ENCODE peak calls at places on chromosomes 11 and 22, in eight cellular contexts. One of them, this sample, is unnamed.

GRCh38 chr11:133833101-133833898 is 12.0 kb downstream of the SPATA19 start:
- DNase-seq in upper lobe of right lung: no peak
- DNase-seq in pancreas: no peak
- DNase-seq in SK-N-SH: peak; percentile 35
- DNase-seq in IMR-90: no peak
- DNase-seq in CD4-positive, CD25-positive, alpha-beta regulatory T cell: no peak
- DNase-seq in psoas muscle: no peak
- DNase-seq in neural progenitor cell: no peak
- DNase-seq in this sample: no peak

GRCh38 chr11:10728779-10729472 is 22.1 kb upstream of the CTR9 start:
- DNase-seq in upper lobe of right lung: no peak
- DNase-seq in pancreas: no peak
- DNase-seq in SK-N-SH: peak; percentile 81
- DNase-seq in IMR-90: peak; percentile 35
- DNase-seq in CD4-positive, CD25-positive, alpha-beta regulatory T cell: no peak
- DNase-seq in psoas muscle: no peak
- DNase-seq in neural progenitor cell: peak; percentile 82
- DNase-seq in this sample: no peak

GRCh38 chr11:112812719-112813118 is 148.5 kb upstream of the NCAM1 start:
- DNase-seq in upper lobe of right lung: no peak
- DNase-seq in pancreas: no peak
- DNase-seq in SK-N-SH: no peak
- DNase-seq in IMR-90: no peak
- DNase-seq in CD4-positive, CD25-positive, alpha-beta regulatory T cell: no peak
- DNase-seq in psoas muscle: no peak
- DNase-seq in neural progenitor cell: no peak
- DNase-seq in this sample: no peak

GRCh38 chr22:36891646-36892045 is 21.8 kb upstream of the CSF2RB start:
- DNase-seq in upper lobe of right lung: no peak
- DNase-seq in pancreas: no peak
- DNase-seq in SK-N-SH: no peak
- DNase-seq in IMR-90: no peak
- DNase-seq in CD4-positive, CD25-positive, alpha-beta regulatory T cell: no peak
- DNase-seq in psoas muscle: no peak
- DNase-seq in neural progenitor cell: no peak
- DNase-seq in this sample: no peak

GRCh38 chr11:117381988-117382387 is 54.3 kb downstream of the CEP164 start:
- DNase-seq in upper lobe of right lung: no peak
- DNase-seq in pancreas: no peak
- DNase-seq in SK-N-SH: no peak
- DNase-seq in IMR-90: no peak
- DNase-seq in CD4-positive, CD25-positive, alpha-beta regulatory T cell: no peak
- DNase-seq in psoas muscle: no peak
- DNase-seq in neural progenitor cell: no peak
- DNase-seq in this sample: no peak

GRCh38 chr11:47987310-47987709 is 7.0 kb downstream of the PTPRJ start:
- DNase-seq in upper lobe of right lung: no peak
- DNase-seq in pancreas: no peak
- DNase-seq in SK-N-SH: no peak
- DNase-seq in IMR-90: no peak
- DNase-seq in CD4-positive, CD25-positive, alpha-beta regulatory T cell: no peak
- DNase-seq in psoas muscle: no peak
- DNase-seq in neural progenitor cell: no peak
- DNase-seq in this sample: no peak

GRCh38 chr22:37109242-37109917 is at the start of gene TMPRSS6:
- DNase-seq in upper lobe of right lung: no peak
- DNase-seq in pancreas: no peak
- DNase-seq in SK-N-SH: no peak
- DNase-seq in IMR-90: no peak
- DNase-seq in CD4-positive, CD25-positive, alpha-beta regulatory T cell: no peak
- DNase-seq in psoas muscle: no peak
- DNase-seq in neural progenitor cell: no peak
- DNase-seq in this sample: no peak

GRCh38 chr22:11066458-11067285 is 4461.3 kb upstream of the OR11H1 start:
- DNase-seq in upper lobe of right lung: peak; percentile 72
- DNase-seq in pancreas: no peak
- DNase-seq in SK-N-SH: peak; percentile 29
- DNase-seq in IMR-90: no peak
- DNase-seq in CD4-positive, CD25-positive, alpha-beta regulatory T cell: no peak
- DNase-seq in psoas muscle: no peak
- DNase-seq in neural progenitor cell: no peak
- DNase-seq in this sample: peak; percentile 57

GRCh38 chr11:61966673-61967176 is 709 bp downstream of the FTH1 start:
- DNase-seq in upper lobe of right lung: peak; percentile 70
- DNase-seq in pancreas: peak; percentile 39
- DNase-seq in SK-N-SH: peak; percentile 45
- DNase-seq in IMR-90: no peak
- DNase-seq in CD4-positive, CD25-positive, alpha-beta regulatory T cell: no peak
- DNase-seq in psoas muscle: no peak
- DNase-seq in neural progenitor cell: peak; percentile 72
- DNase-seq in this sample: no peak

GRCh38 chr22:44486538-44486937 is 11.5 kb downstream of the RTL6 start:
- DNase-seq in upper lobe of right lung: no peak
- DNase-seq in pancreas: no peak
- DNase-seq in SK-N-SH: no peak
- DNase-seq in IMR-90: peak; percentile 27
- DNase-seq in CD4-positive, CD25-positive, alpha-beta regulatory T cell: no peak
- DNase-seq in psoas muscle: no peak
- DNase-seq in neural progenitor cell: no peak
- DNase-seq in this sample: no peak

GRCh38 chr22:46795140-46795539 is 32.7 kb downstream of the TBC1D22A start:
- DNase-seq in upper lobe of right lung: no peak
- DNase-seq in pancreas: no peak
- DNase-seq in SK-N-SH: no peak
- DNase-seq in IMR-90: no peak
- DNase-seq in CD4-positive, CD25-positive, alpha-beta regulatory T cell: no peak
- DNase-seq in psoas muscle: no peak
- DNase-seq in neural progenitor cell: no peak
- DNase-seq in this sample: no peak

GRCh38 chr11:69040581-69041260 is 8.0 kb upstream of the TPCN2 start:
- DNase-seq in upper lobe of right lung: no peak
- DNase-seq in pancreas: no peak
- DNase-seq in SK-N-SH: no peak
- DNase-seq in IMR-90: peak; percentile 86
- DNase-seq in CD4-positive, CD25-positive, alpha-beta regulatory T cell: no peak
- DNase-seq in psoas muscle: no peak
- DNase-seq in neural progenitor cell: no peak
- DNase-seq in this sample: no peak

GRCh38 chr11:2302844-2303626 is 1.2 kb downstream of the TSPAN32 start:
- DNase-seq in upper lobe of right lung: peak; percentile 82
- DNase-seq in pancreas: peak; percentile 40
- DNase-seq in SK-N-SH: peak; percentile 74
- DNase-seq in IMR-90: no peak
- DNase-seq in CD4-positive, CD25-positive, alpha-beta regulatory T cell: no peak
- DNase-seq in psoas muscle: no peak
- DNase-seq in neural progenitor cell: no peak
- DNase-seq in this sample: peak; percentile 73

GRCh38 chr22:35376728-35377472 is 4.0 kb upstream of the HMOX1 start:
- DNase-seq in upper lobe of right lung: peak; percentile 93
- DNase-seq in pancreas: peak; percentile 94
- DNase-seq in SK-N-SH: no peak
- DNase-seq in IMR-90: peak; percentile 99
- DNase-seq in CD4-positive, CD25-positive, alpha-beta regulatory T cell: no peak
- DNase-seq in psoas muscle: peak; percentile 92
- DNase-seq in neural progenitor cell: peak; percentile 98
- DNase-seq in this sample: peak; percentile 95

GRCh38 chr22:24807284-24807950 is 1.4 kb downstream of the SGSM1 start:
- DNase-seq in upper lobe of right lung: no peak
- DNase-seq in pancreas: no peak
- DNase-seq in SK-N-SH: peak; percentile 63
- DNase-seq in IMR-90: no peak
- DNase-seq in CD4-positive, CD25-positive, alpha-beta regulatory T cell: no peak
- DNase-seq in psoas muscle: peak; percentile 36
- DNase-seq in neural progenitor cell: peak; percentile 38
- DNase-seq in this sample: no peak
- H3K4me3 ChIP-seq in upper lobe of right lung: no peak overlapping the region
- H3K4me3 ChIP-seq in pancreas: no peak overlapping the region
- H3K4me3 ChIP-seq in SK-N-SH: peak overlapping the region; percentile 54
- H3K4me3 ChIP-seq in IMR-90: no peak overlapping the region
- H3K4me3 ChIP-seq in CD4-positive, CD25-positive, alpha-beta regulatory T cell: no peak overlapping the region
- H3K4me3 ChIP-seq in psoas muscle: no peak overlapping the region
- H3K4me3 ChIP-seq in neural progenitor cell: no peak overlapping the region
- H3K4me3 ChIP-seq in this sample: peak overlapping the region; percentile 69

DNA sequence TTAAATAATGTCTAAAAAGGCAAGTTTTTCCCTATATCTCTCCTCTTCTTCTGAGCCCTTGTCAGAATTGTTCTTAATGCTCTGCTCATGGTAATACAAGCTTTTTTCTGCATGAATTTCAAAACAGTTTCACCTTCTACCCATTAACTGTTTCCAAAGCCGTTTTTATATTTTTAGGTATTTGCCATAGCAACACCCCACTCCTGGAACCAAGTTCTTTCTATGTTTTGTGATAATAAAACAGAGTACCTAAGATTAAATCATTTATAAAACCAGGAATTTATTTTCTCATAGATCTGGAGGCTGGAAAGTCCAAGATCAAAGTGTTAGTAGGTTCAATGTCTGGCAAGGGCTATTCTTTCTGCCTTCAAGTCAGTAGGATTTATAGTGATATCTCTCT is 497.4 kb downstream of the ETS1 start:
- DNase-seq in upper lobe of right lung: no peak
- DNase-seq in pancreas: no peak
- DNase-seq in SK-N-SH: no peak
- DNase-seq in IMR-90: no peak
- DNase-seq in CD4-positive, CD25-positive, alpha-beta regulatory T cell: no peak
- DNase-seq in psoas muscle: no peak
- DNase-seq in neural progenitor cell: no peak
- DNase-seq in this sample: no peak
- H3K9me3 ChIP-seq in upper lobe of right lung: no peaks in the 10 kb centered on the region
- H3K9me3 ChIP-seq in pancreas: no peaks in the 10 kb centered on the region
- H3K9me3 ChIP-seq in SK-N-SH: peaks cover 12% of the 10 kb centered on the region
- H3K9me3 ChIP-seq in IMR-90: no peaks in the 10 kb centered on the region
- H3K9me3 ChIP-seq in CD4-positive, CD25-positive, alpha-beta regulatory T cell: peaks cover 8% of the 10 kb centered on the region
- H3K9me3 ChIP-seq in psoas muscle: no peaks in the 10 kb centered on the region
- H3K9me3 ChIP-seq in neural progenitor cell: peaks cover 14% of the 10 kb centered on the region
- H3K9me3 ChIP-seq in this sample: peaks cover 9% of the 10 kb centered on the region

GRCh38 chr11:96197221-96197620 is 145.8 kb downstream of the MAML2 start:
- DNase-seq in upper lobe of right lung: no peak
- DNase-seq in pancreas: no peak
- DNase-seq in SK-N-SH: no peak
- DNase-seq in IMR-90: no peak
- DNase-seq in CD4-positive, CD25-positive, alpha-beta regulatory T cell: no peak
- DNase-seq in psoas muscle: no peak
- DNase-seq in neural progenitor cell: no peak
- DNase-seq in this sample: no peak
- H3K4me1 ChIP-seq in upper lobe of right lung: peaks cover 47% of the 10 kb centered on the region
- H3K4me1 ChIP-seq in pancreas: no peaks in the 10 kb centered on the region
- H3K4me1 ChIP-seq in SK-N-SH: no peaks in the 10 kb centered on the region
- H3K4me1 ChIP-seq in IMR-90: peaks cover 22% of the 10 kb centered on the region
- H3K4me1 ChIP-seq in CD4-positive, CD25-positive, alpha-beta regulatory T cell: peaks cover 21% of the 10 kb centered on the region
- H3K4me1 ChIP-seq in psoas muscle: no peaks in the 10 kb centered on the region
- H3K4me1 ChIP-seq in neural progenitor cell: peaks cover 53% of the 10 kb centered on the region
- H3K4me1 ChIP-seq in this sample: peaks cover 53% of the 10 kb centered on the region

GRCh38 chr22:25566812-25567211 is 2.3 kb downstream of the GRK3 start:
- DNase-seq in upper lobe of right lung: no peak
- DNase-seq in pancreas: no peak
- DNase-seq in SK-N-SH: no peak
- DNase-seq in IMR-90: no peak
- DNase-seq in CD4-positive, CD25-positive, alpha-beta regulatory T cell: no peak
- DNase-seq in psoas muscle: no peak
- DNase-seq in neural progenitor cell: no peak
- DNase-seq in this sample: no peak
- H3K4me3 ChIP-seq in upper lobe of right lung: peak overlapping the region; percentile 75
- H3K4me3 ChIP-seq in pancreas: no peak overlapping the region
- H3K4me3 ChIP-seq in SK-N-SH: peak overlapping the region; percentile 88
- H3K4me3 ChIP-seq in IMR-90: no peak overlapping the region
- H3K4me3 ChIP-seq in CD4-positive, CD25-positive, alpha-beta regulatory T cell: no peak overlapping the region
- H3K4me3 ChIP-seq in psoas muscle: peak overlapping the region; percentile 79
- H3K4me3 ChIP-seq in neural progenitor cell: peak overlapping the region; percentile 99
- H3K4me3 ChIP-seq in this sample: peak overlapping the region; percentile 84

This sample was measured in lower lobe of right lung.